ENCODE peak calls at places on chromosomes 11 and 22, in nine cellular contexts. One of them, this sample, is unnamed.

GRCh38 chr11:100932474-100933100 is 197.0 kb downstream of the PGR start:
- DNase-seq in activated CD4-positive, alpha-beta T cell treated with anti-CD3 and anti-CD28 coated beads, Interleukin-2, amount 50 U/mL, for 48 hours: no peak
- DNase-seq in brain microvascular endothelial cell: no peak
- DNase-seq in mesothelial cell of epicardium: no peak
- DNase-seq in NCI-H1417: no peak
- DNase-seq in hypothalamus: no peak
- DNase-seq in fibroblast of villous mesenchyme: peak
- DNase-seq in lower lobe of right lung: no peak
- DNase-seq in NCI-H1105 treated with DMSO at 0.1 percent for 48 hours: peak
- DNase-seq in this sample: peak

GRCh38 chr22:31106651-31107205 is 640 bp downstream of the SELENOM start:
- DNase-seq in NCI-H1417: no peak
- DNase-seq in NCI-H1105 treated with DMSO at 0.1 percent for 48 hours: no peak
- DNase-seq in lower lobe of right lung: no peak
- DNase-seq in brain microvascular endothelial cell: peak
- DNase-seq in fibroblast of villous mesenchyme: peak
- DNase-seq in activated CD4-positive, alpha-beta T cell treated with anti-CD3 and anti-CD28 coated beads, Interleukin-2, amount 50 U/mL, for 48 hours: no peak
- DNase-seq in mesothelial cell of epicardium: no peak
- DNase-seq in hypothalamus: no peak
- DNase-seq in this sample: no peak

GRCh38 chr11:67240575-67241389 is 25.5 kb upstream of the GRK2 start:
- DNase-seq in NCI-H1105 treated with DMSO at 0.1 percent for 48 hours: peak
- DNase-seq in NCI-H1417: peak
- DNase-seq in brain microvascular endothelial cell: peak
- DNase-seq in lower lobe of right lung: peak
- DNase-seq in activated CD4-positive, alpha-beta T cell treated with anti-CD3 and anti-CD28 coated beads, Interleukin-2, amount 50 U/mL, for 48 hours: peak
- DNase-seq in hypothalamus: peak
- DNase-seq in fibroblast of villous mesenchyme: peak
- DNase-seq in mesothelial cell of epicardium: no peak
- DNase-seq in this sample: peak

GRCh38 chr11:115990004-115990447 is 485.8 kb upstream of the CADM1 start:
- DNase-seq in NCI-H1105 treated with DMSO at 0.1 percent for 48 hours: no peak
- DNase-seq in hypothalamus: no peak
- DNase-seq in activated CD4-positive, alpha-beta T cell treated with anti-CD3 and anti-CD28 coated beads, Interleukin-2, amount 50 U/mL, for 48 hours: no peak
- DNase-seq in lower lobe of right lung: peak
- DNase-seq in fibroblast of villous mesenchyme: no peak
- DNase-seq in brain microvascular endothelial cell: no peak
- DNase-seq in NCI-H1417: no peak
- DNase-seq in mesothelial cell of epicardium: no peak
- DNase-seq in this sample: no peak

GRCh38 chr11:6468712-6469495 is 4.8 kb downstream of the TRIM3 start:
- DNase-seq in NCI-H1417: no peak
- DNase-seq in hypothalamus: peak
- DNase-seq in lower lobe of right lung: peak
- DNase-seq in NCI-H1105 treated with DMSO at 0.1 percent for 48 hours: peak
- DNase-seq in brain microvascular endothelial cell: peak
- DNase-seq in mesothelial cell of epicardium: peak
- DNase-seq in activated CD4-positive, alpha-beta T cell treated with anti-CD3 and anti-CD28 coated beads, Interleukin-2, amount 50 U/mL, for 48 hours: peak
- DNase-seq in fibroblast of villous mesenchyme: peak
- DNase-seq in this sample: peak

GRCh38 chr11:96028746-96029145 is 104.8 kb upstream of the MTMR2 start:
- DNase-seq in brain microvascular endothelial cell: no peak
- DNase-seq in activated CD4-positive, alpha-beta T cell treated with anti-CD3 and anti-CD28 coated beads, Interleukin-2, amount 50 U/mL, for 48 hours: no peak
- DNase-seq in mesothelial cell of epicardium: no peak
- DNase-seq in fibroblast of villous mesenchyme: no peak
- DNase-seq in NCI-H1105 treated with DMSO at 0.1 percent for 48 hours: no peak
- DNase-seq in hypothalamus: no peak
- DNase-seq in NCI-H1417: no peak
- DNase-seq in lower lobe of right lung: no peak
- DNase-seq in this sample: no peak

GRCh38 chr11:111021131-111021530 is 224.4 kb upstream of the POU2AF2 start:
- DNase-seq in NCI-H1105 treated with DMSO at 0.1 percent for 48 hours: no peak
- DNase-seq in fibroblast of villous mesenchyme: no peak
- DNase-seq in mesothelial cell of epicardium: no peak
- DNase-seq in brain microvascular endothelial cell: no peak
- DNase-seq in activated CD4-positive, alpha-beta T cell treated with anti-CD3 and anti-CD28 coated beads, Interleukin-2, amount 50 U/mL, for 48 hours: no peak
- DNase-seq in hypothalamus: no peak
- DNase-seq in NCI-H1417: no peak
- DNase-seq in lower lobe of right lung: no peak
- DNase-seq in this sample: no peak

GRCh38 chr11:134837166-134837886 is 425.3 kb upstream of the B3GAT1 start:
- DNase-seq in NCI-H1417: no peak
- DNase-seq in fibroblast of villous mesenchyme: no peak
- DNase-seq in NCI-H1105 treated with DMSO at 0.1 percent for 48 hours: no peak
- DNase-seq in brain microvascular endothelial cell: no peak
- DNase-seq in hypothalamus: no peak
- DNase-seq in lower lobe of right lung: no peak
- DNase-seq in activated CD4-positive, alpha-beta T cell treated with anti-CD3 and anti-CD28 coated beads, Interleukin-2, amount 50 U/mL, for 48 hours: no peak
- DNase-seq in mesothelial cell of epicardium: no peak
- DNase-seq in this sample: no peak

GRCh38 chr22:48253136-48253535 is 1490.7 kb downstream of the TBC1D22A start:
- DNase-seq in brain microvascular endothelial cell: no peak
- DNase-seq in mesothelial cell of epicardium: no peak
- DNase-seq in NCI-H1417: no peak
- DNase-seq in hypothalamus: no peak
- DNase-seq in activated CD4-positive, alpha-beta T cell treated with anti-CD3 and anti-CD28 coated beads, Interleukin-2, amount 50 U/mL, for 48 hours: no peak
- DNase-seq in NCI-H1105 treated with DMSO at 0.1 percent for 48 hours: no peak
- DNase-seq in lower lobe of right lung: no peak
- DNase-seq in fibroblast of villous mesenchyme: no peak
- DNase-seq in this sample: no peak

GRCh38 chr11:93718057-93718563 is 23.2 kb downstream of the TAF1D start:
- DNase-seq in brain microvascular endothelial cell: no peak
- DNase-seq in activated CD4-positive, alpha-beta T cell treated with anti-CD3 and anti-CD28 coated beads, Interleukin-2, amount 50 U/mL, for 48 hours: no peak
- DNase-seq in NCI-H1105 treated with DMSO at 0.1 percent for 48 hours: no peak
- DNase-seq in fibroblast of villous mesenchyme: no peak
- DNase-seq in NCI-H1417: no peak
- DNase-seq in lower lobe of right lung: no peak
- DNase-seq in hypothalamus: no peak
- DNase-seq in mesothelial cell of epicardium: no peak
- DNase-seq in this sample: no peak

GRCh38 chr11:64790205-64791095 is 12.1 kb upstream of the SF1 start:
- DNase-seq in hypothalamus: no peak
- DNase-seq in NCI-H1105 treated with DMSO at 0.1 percent for 48 hours: no peak
- DNase-seq in fibroblast of villous mesenchyme: no peak
- DNase-seq in lower lobe of right lung: peak
- DNase-seq in NCI-H1417: no peak
- DNase-seq in brain microvascular endothelial cell: no peak
- DNase-seq in mesothelial cell of epicardium: no peak
- DNase-seq in activated CD4-positive, alpha-beta T cell treated with anti-CD3 and anti-CD28 coated beads, Interleukin-2, amount 50 U/mL, for 48 hours: no peak
- DNase-seq in this sample: no peak

GRCh38 chr22:46027219-46028068 is 50.5 kb upstream of the WNT7B start:
- DNase-seq in NCI-H1417: no peak
- DNase-seq in NCI-H1105 treated with DMSO at 0.1 percent for 48 hours: no peak
- DNase-seq in brain microvascular endothelial cell: no peak
- DNase-seq in lower lobe of right lung: peak
- DNase-seq in activated CD4-positive, alpha-beta T cell treated with anti-CD3 and anti-CD28 coated beads, Interleukin-2, amount 50 U/mL, for 48 hours: no peak
- DNase-seq in hypothalamus: peak
- DNase-seq in fibroblast of villous mesenchyme: peak
- DNase-seq in mesothelial cell of epicardium: no peak
- DNase-seq in this sample: peak

GRCh38 chr22:30857791-30858190 is 110.8 kb downstream of the MORC2 start:
- DNase-seq in activated CD4-positive, alpha-beta T cell treated with anti-CD3 and anti-CD28 coated beads, Interleukin-2, amount 50 U/mL, for 48 hours: no peak
- DNase-seq in brain microvascular endothelial cell: no peak
- DNase-seq in fibroblast of villous mesenchyme: no peak
- DNase-seq in lower lobe of right lung: no peak
- DNase-seq in hypothalamus: no peak
- DNase-seq in NCI-H1417: no peak
- DNase-seq in mesothelial cell of epicardium: no peak
- DNase-seq in NCI-H1105 treated with DMSO at 0.1 percent for 48 hours: no peak
- DNase-seq in this sample: no peak

GRCh38 chr11:116167706-116168458 is 604.9 kb downstream of the BUD13 start:
- DNase-seq in activated CD4-positive, alpha-beta T cell treated with anti-CD3 and anti-CD28 coated beads, Interleukin-2, amount 50 U/mL, for 48 hours: no peak
- DNase-seq in NCI-H1417: no peak
- DNase-seq in NCI-H1105 treated with DMSO at 0.1 percent for 48 hours: no peak
- DNase-seq in hypothalamus: no peak
- DNase-seq in fibroblast of villous mesenchyme: no peak
- DNase-seq in mesothelial cell of epicardium: no peak
- DNase-seq in lower lobe of right lung: no peak
- DNase-seq in brain microvascular endothelial cell: no peak
- DNase-seq in this sample: no peak

GRCh38 chr11:61452825-61453224 is 22.9 kb downstream of the SDHAF2 start:
- DNase-seq in NCI-H1105 treated with DMSO at 0.1 percent for 48 hours: no peak
- DNase-seq in activated CD4-positive, alpha-beta T cell treated with anti-CD3 and anti-CD28 coated beads, Interleukin-2, amount 50 U/mL, for 48 hours: no peak
- DNase-seq in fibroblast of villous mesenchyme: no peak
- DNase-seq in brain microvascular endothelial cell: no peak
- DNase-seq in lower lobe of right lung: no peak
- DNase-seq in hypothalamus: no peak
- DNase-seq in mesothelial cell of epicardium: no peak
- DNase-seq in NCI-H1417: no peak
- DNase-seq in this sample: no peak

GRCh38 chr11:1225386-1226225 is 2.7 kb downstream of the MUC5B start:
- DNase-seq in NCI-H1417: no peak
- DNase-seq in NCI-H1105 treated with DMSO at 0.1 percent for 48 hours: no peak
- DNase-seq in activated CD4-positive, alpha-beta T cell treated with anti-CD3 and anti-CD28 coated beads, Interleukin-2, amount 50 U/mL, for 48 hours: no peak
- DNase-seq in hypothalamus: no peak
- DNase-seq in lower lobe of right lung: peak
- DNase-seq in fibroblast of villous mesenchyme: no peak
- DNase-seq in brain microvascular endothelial cell: no peak
- DNase-seq in mesothelial cell of epicardium: peak
- DNase-seq in this sample: no peak

GRCh38 chr22:33492210-33492651 is 428.0 kb downstream of the LARGE1 start:
- DNase-seq in brain microvascular endothelial cell: no peak
- DNase-seq in mesothelial cell of epicardium: no peak
- DNase-seq in fibroblast of villous mesenchyme: peak
- DNase-seq in lower lobe of right lung: no peak
- DNase-seq in hypothalamus: no peak
- DNase-seq in NCI-H1105 treated with DMSO at 0.1 percent for 48 hours: no peak
- DNase-seq in NCI-H1417: no peak
- DNase-seq in activated CD4-positive, alpha-beta T cell treated with anti-CD3 and anti-CD28 coated beads, Interleukin-2, amount 50 U/mL, for 48 hours: no peak
- DNase-seq in this sample: no peak

GRCh38 chr22:49937758-49938564 is 19.5 kb downstream of the CRELD2 start:
- DNase-seq in brain microvascular endothelial cell: no peak
- DNase-seq in fibroblast of villous mesenchyme: peak
- DNase-seq in hypothalamus: peak
- DNase-seq in NCI-H1105 treated with DMSO at 0.1 percent for 48 hours: no peak
- DNase-seq in lower lobe of right lung: no peak
- DNase-seq in mesothelial cell of epicardium: no peak
- DNase-seq in NCI-H1417: no peak
- DNase-seq in activated CD4-positive, alpha-beta T cell treated with anti-CD3 and anti-CD28 coated beads, Interleukin-2, amount 50 U/mL, for 48 hours: no peak
- DNase-seq in this sample: peak

GRCh38 chr11:34182425-34182824 is 77.0 kb downstream of the NAT10 start:
- DNase-seq in lower lobe of right lung: no peak
- DNase-seq in brain microvascular endothelial cell: no peak
- DNase-seq in NCI-H1105 treated with DMSO at 0.1 percent for 48 hours: no peak
- DNase-seq in activated CD4-positive, alpha-beta T cell treated with anti-CD3 and anti-CD28 coated beads, Interleukin-2, amount 50 U/mL, for 48 hours: no peak
- DNase-seq in hypothalamus: no peak
- DNase-seq in NCI-H1417: no peak
- DNase-seq in fibroblast of villous mesenchyme: no peak
- DNase-seq in mesothelial cell of epicardium: no peak
- DNase-seq in this sample: no peak

GRCh38 chr22:38069372-38070249 is 12.4 kb downstream of the PICK1 start:
- DNase-seq in lower lobe of right lung: no peak
- DNase-seq in activated CD4-positive, alpha-beta T cell treated with anti-CD3 and anti-CD28 coated beads, Interleukin-2, amount 50 U/mL, for 48 hours: no peak
- DNase-seq in mesothelial cell of epicardium: no peak
- DNase-seq in NCI-H1105 treated with DMSO at 0.1 percent for 48 hours: no peak
- DNase-seq in fibroblast of villous mesenchyme: peak
- DNase-seq in NCI-H1417: peak
- DNase-seq in brain microvascular endothelial cell: peak
- DNase-seq in hypothalamus: peak
- DNase-seq in this sample: peak

GRCh38 chr11:130979386-130979972 is 63.2 kb upstream of the SNX19 start:
- DNase-seq in NCI-H1105 treated with DMSO at 0.1 percent for 48 hours: peak
- DNase-seq in lower lobe of right lung: no peak
- DNase-seq in activated CD4-positive, alpha-beta T cell treated with anti-CD3 and anti-CD28 coated beads, Interleukin-2, amount 50 U/mL, for 48 hours: no peak
- DNase-seq in mesothelial cell of epicardium: no peak
- DNase-seq in fibroblast of villous mesenchyme: peak
- DNase-seq in hypothalamus: no peak
- DNase-seq in NCI-H1417: peak
- DNase-seq in brain microvascular endothelial cell: peak
- DNase-seq in this sample: no peak

GRCh38 chr22:50672471-50673230 is at the start of gene SHANK3:
- DNase-seq in NCI-H1105 treated with DMSO at 0.1 percent for 48 hours: no peak
- DNase-seq in mesothelial cell of epicardium: no peak
- DNase-seq in NCI-H1417: no peak
- DNase-seq in lower lobe of right lung: peak
- DNase-seq in activated CD4-positive, alpha-beta T cell treated with anti-CD3 and anti-CD28 coated beads, Interleukin-2, amount 50 U/mL, for 48 hours: no peak
- DNase-seq in brain microvascular endothelial cell: no peak
- DNase-seq in hypothalamus: no peak
- DNase-seq in fibroblast of villous mesenchyme: no peak
- DNase-seq in this sample: no peak

GRCh38 chr11:21582791-21583190 is 610.1 kb upstream of the ANO5 start:
- DNase-seq in NCI-H1105 treated with DMSO at 0.1 percent for 48 hours: no peak
- DNase-seq in brain microvascular endothelial cell: no peak
- DNase-seq in activated CD4-positive, alpha-beta T cell treated with anti-CD3 and anti-CD28 coated beads, Interleukin-2, amount 50 U/mL, for 48 hours: no peak
- DNase-seq in mesothelial cell of epicardium: no peak
- DNase-seq in NCI-H1417: peak
- DNase-seq in lower lobe of right lung: no peak
- DNase-seq in hypothalamus: no peak
- DNase-seq in fibroblast of villous mesenchyme: no peak
- DNase-seq in this sample: peak

GRCh38 chr22:42548597-42549328 is 5.0 kb upstream of the SERHL2 start:
- DNase-seq in hypothalamus: no peak
- DNase-seq in mesothelial cell of epicardium: no peak
- DNase-seq in NCI-H1105 treated with DMSO at 0.1 percent for 48 hours: no peak
- DNase-seq in fibroblast of villous mesenchyme: no peak
- DNase-seq in activated CD4-positive, alpha-beta T cell treated with anti-CD3 and anti-CD28 coated beads, Interleukin-2, amount 50 U/mL, for 48 hours: no peak
- DNase-seq in NCI-H1417: no peak
- DNase-seq in brain microvascular endothelial cell: no peak
- DNase-seq in lower lobe of right lung: no peak
- DNase-seq in this sample: no peak

GRCh38 chr22:43945632-43946390 is 9.4 kb upstream of the SAMM50 start:
- DNase-seq in hypothalamus: peak
- DNase-seq in fibroblast of villous mesenchyme: peak
- DNase-seq in lower lobe of right lung: peak
- DNase-seq in NCI-H1417: no peak
- DNase-seq in NCI-H1105 treated with DMSO at 0.1 percent for 48 hours: peak
- DNase-seq in activated CD4-positive, alpha-beta T cell treated with anti-CD3 and anti-CD28 coated beads, Interleukin-2, amount 50 U/mL, for 48 hours: peak
- DNase-seq in mesothelial cell of epicardium: no peak
- DNase-seq in brain microvascular endothelial cell: peak
- DNase-seq in this sample: peak

GRCh38 chr11:70559516-70559915 is 161.2 kb downstream of the CTTN start:
- DNase-seq in lower lobe of right lung: no peak
- DNase-seq in brain microvascular endothelial cell: no peak
- DNase-seq in activated CD4-positive, alpha-beta T cell treated with anti-CD3 and anti-CD28 coated beads, Interleukin-2, amount 50 U/mL, for 48 hours: no peak
- DNase-seq in hypothalamus: no peak
- DNase-seq in fibroblast of villous mesenchyme: no peak
- DNase-seq in NCI-H1105 treated with DMSO at 0.1 percent for 48 hours: no peak
- DNase-seq in NCI-H1417: no peak
- DNase-seq in mesothelial cell of epicardium: no peak
- DNase-seq in this sample: no peak

GRCh38 chr22:40618400-40618799 is 18.1 kb downstream of the MRTFA start:
- DNase-seq in mesothelial cell of epicardium: no peak
- DNase-seq in NCI-H1105 treated with DMSO at 0.1 percent for 48 hours: no peak
- DNase-seq in lower lobe of right lung: no peak
- DNase-seq in activated CD4-positive, alpha-beta T cell treated with anti-CD3 and anti-CD28 coated beads, Interleukin-2, amount 50 U/mL, for 48 hours: no peak
- DNase-seq in brain microvascular endothelial cell: no peak
- DNase-seq in NCI-H1417: no peak
- DNase-seq in hypothalamus: no peak
- DNase-seq in fibroblast of villous mesenchyme: no peak
- DNase-seq in this sample: no peak

This sample was measured in globus pallidus.